ENCODE peak calls at places on chromosomes 7 and 10, in seven cellular contexts. One of them, this sample, is unnamed.

GRCh38 chr10:76116523-76116922 is 685.1 kb downstream of the LRMDA start:
- DNase-seq in GM12878: no peak
- DNase-seq in HCT116: no peak
- DNase-seq in K562: no peak
- DNase-seq in SK-N-SH: no peak
- DNase-seq in HepG2: no peak
- DNase-seq in H1: no peak
- DNase-seq in this sample: no peak

GRCh38 chr10:3310016-3310415 is 137.4 kb upstream of the PITRM1 start:
- DNase-seq in HCT116: no peak
- DNase-seq in SK-N-SH: no peak
- DNase-seq in GM12878: no peak
- DNase-seq in K562: no peak
- DNase-seq in H1: no peak
- DNase-seq in HepG2: no peak
- DNase-seq in this sample: no peak

GRCh38 chr10:61939575-61940301 is 38.2 kb downstream of the ARID5B start:
- DNase-seq in SK-N-SH: no peak
- DNase-seq in K562: peak; percentile 22
- DNase-seq in HCT116: no peak
- DNase-seq in HepG2: no peak
- DNase-seq in GM12878: no peak
- DNase-seq in H1: no peak
- DNase-seq in this sample: peak; percentile 63

GRCh38 chr7:27166475-27167169 is 1.3 kb upstream of the HOXA9 start:
- DNase-seq in K562: no peak
- DNase-seq in SK-N-SH: no peak
- DNase-seq in H1: no peak
- DNase-seq in GM12878: no peak
- DNase-seq in HCT116: no peak
- DNase-seq in HepG2: no peak
- DNase-seq in this sample: no peak

GRCh38 chr7:74454948-74455804 is 1.5 kb downstream of the GTF2IRD1 start:
- DNase-seq in SK-N-SH: peak; percentile 77
- DNase-seq in K562: peak; percentile 30
- DNase-seq in HCT116: no peak
- DNase-seq in H1: no peak
- DNase-seq in GM12878: no peak
- DNase-seq in HepG2: peak; percentile 56
- DNase-seq in this sample: no peak

GRCh38 chr7:73423519-73424485 is 9.8 kb upstream of the FZD9 start:
- DNase-seq in GM12878: no peak
- DNase-seq in SK-N-SH: no peak
- DNase-seq in HCT116: no peak
- DNase-seq in K562: no peak
- DNase-seq in H1: peak; percentile 82
- DNase-seq in HepG2: peak; percentile 62
- DNase-seq in this sample: peak; percentile 40

GRCh38 chr7:77727936-77728701 is 31.9 kb downstream of the RSBN1L start:
- DNase-seq in HepG2: peak; percentile 15
- DNase-seq in HCT116: no peak
- DNase-seq in K562: peak; percentile 46
- DNase-seq in H1: no peak
- DNase-seq in SK-N-SH: peak; percentile 51
- DNase-seq in GM12878: no peak
- DNase-seq in this sample: peak; percentile 67

GRCh38 chr7:51055039-51055840 is 261.4 kb downstream of the COBL start:
- DNase-seq in SK-N-SH: no peak
- DNase-seq in HepG2: no peak
- DNase-seq in GM12878: no peak
- DNase-seq in K562: peak; percentile 16
- DNase-seq in HCT116: no peak
- DNase-seq in H1: no peak
- DNase-seq in this sample: no peak

GRCh38 chr7:148142660-148143248 is 447.8 kb upstream of the C7orf33 start:
- DNase-seq in SK-N-SH: peak; percentile 62
- DNase-seq in K562: peak; percentile 19
- DNase-seq in GM12878: no peak
- DNase-seq in H1: no peak
- DNase-seq in HCT116: peak; percentile 21
- DNase-seq in HepG2: peak; percentile 26
- DNase-seq in this sample: no peak

GRCh38 chr7:2209961-2210323 is 22.8 kb downstream of the MAD1L1 start:
- DNase-seq in SK-N-SH: no peak
- DNase-seq in K562: no peak
- DNase-seq in HCT116: no peak
- DNase-seq in H1: no peak
- DNase-seq in GM12878: no peak
- DNase-seq in HepG2: no peak
- DNase-seq in this sample: no peak

GRCh38 chr10:97571622-97572021 is 957 bp upstream of the ANKRD2 start:
- DNase-seq in GM12878: no peak
- DNase-seq in HCT116: no peak
- DNase-seq in HepG2: no peak
- DNase-seq in H1: no peak
- DNase-seq in K562: no peak
- DNase-seq in SK-N-SH: no peak
- DNase-seq in this sample: no peak

GRCh38 chr10:3465406-3465891 is 292.9 kb upstream of the PITRM1 start:
- DNase-seq in HepG2: no peak
- DNase-seq in H1: no peak
- DNase-seq in K562: no peak
- DNase-seq in SK-N-SH: no peak
- DNase-seq in HCT116: no peak
- DNase-seq in GM12878: no peak
- DNase-seq in this sample: peak; percentile 63

GRCh38 chr7:105591522-105591921 is 10.2 kb upstream of the EFCAB10 start:
- DNase-seq in HCT116: no peak
- DNase-seq in K562: no peak
- DNase-seq in SK-N-SH: no peak
- DNase-seq in HepG2: no peak
- DNase-seq in H1: no peak
- DNase-seq in GM12878: no peak
- DNase-seq in this sample: peak; percentile 46

GRCh38 chr7:158450476-158451124 is 137.0 kb downstream of the PTPRN2 start:
- DNase-seq in HCT116: no peak
- DNase-seq in K562: no peak
- DNase-seq in H1: no peak
- DNase-seq in GM12878: no peak
- DNase-seq in SK-N-SH: no peak
- DNase-seq in HepG2: no peak
- DNase-seq in this sample: no peak

GRCh38 chr7:115145512-115145911 is 223.6 kb downstream of the MDFIC start:
- DNase-seq in H1: no peak
- DNase-seq in GM12878: peak; percentile 15
- DNase-seq in K562: no peak
- DNase-seq in SK-N-SH: no peak
- DNase-seq in HCT116: no peak
- DNase-seq in HepG2: no peak
- DNase-seq in this sample: no peak

GRCh38 chr7:72183835-72184234 is 228.3 kb downstream of the CALN1 start:
- DNase-seq in H1: no peak
- DNase-seq in HCT116: peak; percentile 1
- DNase-seq in K562: peak; percentile 23
- DNase-seq in HepG2: peak; percentile 6
- DNase-seq in GM12878: no peak
- DNase-seq in SK-N-SH: peak; percentile 4
- DNase-seq in this sample: no peak

GRCh38 chr7:99128076-99128950 is 15.6 kb downstream of the SMURF1 start:
- DNase-seq in HepG2: no peak
- DNase-seq in H1: no peak
- DNase-seq in K562: peak; percentile 49
- DNase-seq in HCT116: no peak
- DNase-seq in GM12878: no peak
- DNase-seq in SK-N-SH: no peak
- DNase-seq in this sample: no peak

GRCh38 chr10:47396311-47396717 is 12.2 kb upstream of the ZNF488 start:
- DNase-seq in HCT116: no peak
- DNase-seq in H1: no peak
- DNase-seq in SK-N-SH: no peak
- DNase-seq in GM12878: no peak
- DNase-seq in K562: no peak
- DNase-seq in HepG2: peak; percentile 18
- DNase-seq in this sample: no peak

GRCh38 chr7:139876622-139877283 is 47.7 kb downstream of the TBXAS1 start:
- DNase-seq in SK-N-SH: no peak
- DNase-seq in H1: no peak
- DNase-seq in K562: no peak
- DNase-seq in HepG2: no peak
- DNase-seq in GM12878: no peak
- DNase-seq in HCT116: no peak
- DNase-seq in this sample: no peak

GRCh38 chr10:101569465-101569837 is 18.6 kb downstream of the POLL start:
- DNase-seq in HepG2: no peak
- DNase-seq in GM12878: no peak
- DNase-seq in H1: peak; percentile 79
- DNase-seq in SK-N-SH: peak; percentile 60
- DNase-seq in HCT116: no peak
- DNase-seq in K562: no peak
- DNase-seq in this sample: no peak

GRCh38 chr10:101570764-101571572 is 17.1 kb downstream of the POLL start:
- DNase-seq in HCT116: no peak
- DNase-seq in SK-N-SH: peak; percentile 56
- DNase-seq in GM12878: no peak
- DNase-seq in H1: no peak
- DNase-seq in HepG2: no peak
- DNase-seq in K562: no peak
- DNase-seq in this sample: no peak

GRCh38 chr10:101571573-101571925 is 16.5 kb downstream of the POLL start:
- DNase-seq in HepG2: no peak
- DNase-seq in HCT116: no peak
- DNase-seq in H1: no peak
- DNase-seq in SK-N-SH: no peak
- DNase-seq in K562: no peak
- DNase-seq in GM12878: no peak
- DNase-seq in this sample: no peak

GRCh38 chr10:101568054-101568745 is 19.9 kb downstream of the POLL start:
- DNase-seq in HCT116: no peak
- DNase-seq in SK-N-SH: no peak
- DNase-seq in H1: no peak
- DNase-seq in HepG2: no peak
- DNase-seq in K562: no peak
- DNase-seq in GM12878: no peak
- DNase-seq in this sample: no peak

GRCh38 chr10:101569838-101570763 is 18.0 kb downstream of the POLL start:
- DNase-seq in SK-N-SH: peak; percentile 98
- DNase-seq in H1: peak; percentile 95
- DNase-seq in GM12878: peak; percentile 19
- DNase-seq in K562: peak; percentile 88
- DNase-seq in HCT116: peak; percentile 65
- DNase-seq in HepG2: peak; percentile 20
- DNase-seq in this sample: peak; percentile 62
- TF ChIP-seq POLR2AphosphoS5 in SK-N-SH: no peak
- TF ChIP-seq POLR2AphosphoS5 in H1: no peak
- TF ChIP-seq POLR2AphosphoS5 in GM12878: no peak
- TF ChIP-seq POLR2AphosphoS5 in K562: no peak
- TF ChIP-seq POLR2AphosphoS5 in HCT116: peak; percentile 42
- TF ChIP-seq POLR2AphosphoS5 in HepG2: no peak
- TF ChIP-seq POLR2AphosphoS5 in this sample: no peak

DNA sequence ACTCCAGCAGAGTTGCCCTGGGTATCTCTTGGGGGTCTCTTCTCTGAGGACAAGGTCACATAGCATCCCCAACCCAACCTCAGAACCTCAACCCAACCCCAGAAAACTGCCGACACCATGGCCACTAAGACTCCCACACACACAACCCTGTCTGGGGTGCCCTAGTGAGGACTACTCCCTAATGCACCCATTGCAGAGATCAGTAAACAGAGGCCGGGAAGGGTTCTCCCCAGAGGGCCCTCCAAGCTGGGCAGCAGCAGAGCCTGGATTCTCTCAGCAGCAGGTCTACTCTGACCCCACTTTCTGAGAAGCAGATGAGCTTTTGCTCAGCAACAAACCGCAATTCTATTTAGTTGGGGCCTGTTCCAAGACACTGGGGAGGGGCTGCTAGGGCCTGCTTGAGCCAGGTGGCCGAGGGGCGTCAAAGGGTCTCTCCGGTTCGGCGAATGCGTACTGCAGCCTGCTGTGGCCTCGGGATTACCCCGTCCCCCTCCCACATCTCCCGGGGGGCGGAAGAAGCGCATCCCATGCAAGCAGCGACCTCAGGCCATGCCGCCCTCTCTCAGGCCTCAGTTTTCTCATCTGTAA is 828 bp downstream of the OGDHL start:
- DNase-seq in H1: no peak
- DNase-seq in GM12878: no peak
- DNase-seq in HepG2: no peak
- DNase-seq in K562: peak; percentile 7
- DNase-seq in SK-N-SH: no peak
- DNase-seq in HCT116: no peak
- DNase-seq in this sample: no peak
- H3K9ac ChIP-seq in H1: no peak overlapping the region
- H3K9ac ChIP-seq in GM12878: no peak overlapping the region
- H3K9ac ChIP-seq in HepG2: peak overlapping the region; percentile 29
- H3K9ac ChIP-seq in K562: no peak overlapping the region
- H3K9ac ChIP-seq in SK-N-SH: peak overlapping the region; percentile 42
- H3K9ac ChIP-seq in HCT116: peak overlapping the region; percentile 53
- H3K9ac ChIP-seq in this sample: no peak overlapping the region

DNA sequence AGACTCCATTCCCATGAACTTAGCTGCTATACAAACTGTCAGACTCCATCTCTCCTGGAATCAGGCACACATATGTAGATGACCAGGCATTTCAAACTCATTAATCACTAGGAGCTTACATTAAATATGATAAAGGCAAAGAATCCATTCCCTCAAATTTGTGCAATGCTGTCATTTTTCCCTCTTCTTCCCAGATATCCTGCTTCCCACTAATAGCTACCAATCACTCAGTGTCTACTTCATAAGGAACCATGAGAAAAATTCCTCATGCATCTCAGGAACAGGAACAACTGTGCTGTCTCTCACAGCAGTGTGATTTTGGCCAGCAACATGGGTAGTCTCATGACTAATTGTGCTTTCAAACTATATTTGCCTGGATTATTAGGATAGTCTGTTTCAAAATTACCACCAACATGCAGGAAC is 133.9 kb downstream of the DKK1 start:
- DNase-seq in GM12878: no peak
- DNase-seq in HCT116: no peak
- DNase-seq in H1: no peak
- DNase-seq in K562: no peak
- DNase-seq in SK-N-SH: no peak
- DNase-seq in HepG2: no peak
- DNase-seq in this sample: no peak
- TF ChIP-seq MAX in GM12878: no peak
- TF ChIP-seq MAX in HCT116: no peak
- TF ChIP-seq MAX in H1: no peak
- TF ChIP-seq MAX in K562: no peak
- TF ChIP-seq MAX in SK-N-SH: no peak
- TF ChIP-seq MAX in HepG2: no peak
- TF ChIP-seq MAX in this sample: no peak

DNA sequence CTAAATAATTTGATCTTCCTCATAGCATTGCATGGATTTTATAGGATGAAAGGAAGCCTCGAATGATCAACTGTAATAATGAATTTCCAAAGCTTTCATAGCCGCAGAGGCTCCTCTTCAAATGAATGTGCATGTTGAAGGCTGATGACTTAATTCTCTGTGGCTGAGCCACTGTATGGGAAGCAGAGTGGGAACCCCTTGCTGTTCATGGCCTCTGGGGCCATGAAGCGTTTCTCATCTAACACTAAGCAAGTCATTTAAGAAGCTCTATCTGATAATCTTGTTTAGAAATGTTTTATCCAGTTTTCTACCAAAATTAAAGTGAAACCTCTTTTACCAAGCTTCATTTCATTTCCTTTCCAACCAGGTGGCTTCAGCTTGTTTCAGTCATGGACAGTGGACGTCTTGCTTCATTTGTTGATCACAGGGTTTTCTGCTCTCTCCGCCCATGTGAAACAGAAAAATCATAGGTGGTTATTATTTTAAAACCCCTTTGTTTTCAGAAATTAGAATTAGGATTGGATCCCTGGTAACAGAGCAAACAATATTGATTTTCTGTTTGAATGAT is 10.3 kb upstream of the ADARB2 start:
- DNase-seq in K562: no peak
- DNase-seq in H1: no peak
- DNase-seq in HCT116: no peak
- DNase-seq in HepG2: no peak
- DNase-seq in SK-N-SH: no peak
- DNase-seq in GM12878: no peak
- DNase-seq in this sample: no peak
- TF ChIP-seq POLR2AphosphoS5 in K562: no peak
- TF ChIP-seq POLR2AphosphoS5 in H1: no peak
- TF ChIP-seq POLR2AphosphoS5 in HCT116: no peak
- TF ChIP-seq POLR2AphosphoS5 in HepG2: no peak
- TF ChIP-seq POLR2AphosphoS5 in SK-N-SH: no peak
- TF ChIP-seq POLR2AphosphoS5 in GM12878: no peak
- TF ChIP-seq POLR2AphosphoS5 in this sample: no peak

This sample was measured in endothelial cell of umbilical vein.